ENCODE peak calls at places on chromosomes 4 and X, in five cellular contexts. One of them, this sample, is unnamed.

GRCh38 chrX:102846544-102847236 is 90.4 kb upstream of the RAB40AL start:
- DNase-seq in foreskin fibroblast: peak
- DNase-seq in endothelial cell: no peak
- DNase-seq in astrocyte of the spinal cord: peak
- DNase-seq in breast epithelium: no peak
- DNase-seq in this sample: no peak

GRCh38 chrX:98405376-98405775 is 1521.7 kb downstream of the RPA4 start:
- DNase-seq in foreskin fibroblast: no peak
- DNase-seq in endothelial cell: no peak
- DNase-seq in astrocyte of the spinal cord: no peak
- DNase-seq in breast epithelium: no peak
- DNase-seq in this sample: no peak

GRCh38 chr4:13528823-13529129 is 15.5 kb downstream of the NKX3-2 start:
- DNase-seq in foreskin fibroblast: no peak
- DNase-seq in endothelial cell: no peak
- DNase-seq in astrocyte of the spinal cord: no peak
- DNase-seq in breast epithelium: no peak
- DNase-seq in this sample: no peak

GRCh38 chr4:20844311-20844710 is 144.1 kb downstream of the PACRGL start:
- DNase-seq in foreskin fibroblast: no peak
- DNase-seq in endothelial cell: no peak
- DNase-seq in astrocyte of the spinal cord: no peak
- DNase-seq in breast epithelium: no peak
- DNase-seq in this sample: no peak

GRCh38 chrX:56764153-56764974 is 35.3 kb downstream of the NBDY start:
- DNase-seq in foreskin fibroblast: peak
- DNase-seq in endothelial cell: peak
- DNase-seq in astrocyte of the spinal cord: peak
- DNase-seq in breast epithelium: peak
- DNase-seq in this sample: peak

GRCh38 chrX:7330971-7331746 is 183.2 kb upstream of the PUDP start:
- DNase-seq in foreskin fibroblast: peak
- DNase-seq in endothelial cell: no peak
- DNase-seq in astrocyte of the spinal cord: peak
- DNase-seq in breast epithelium: no peak
- DNase-seq in this sample: no peak

GRCh38 chrX:1207496-1208025 is 4.9 kb downstream of the CRLF2 start:
- DNase-seq in foreskin fibroblast: no peak
- DNase-seq in endothelial cell: no peak
- DNase-seq in astrocyte of the spinal cord: no peak
- DNase-seq in breast epithelium: no peak
- DNase-seq in this sample: peak

GRCh38 chrX:117936162-117936561 is 180.4 kb downstream of the KLHL13 start:
- DNase-seq in foreskin fibroblast: peak
- DNase-seq in endothelial cell: no peak
- DNase-seq in astrocyte of the spinal cord: no peak
- DNase-seq in breast epithelium: no peak
- DNase-seq in this sample: no peak

GRCh38 chrX:132948648-132949260 is 9.7 kb downstream of the HS6ST2 start:
- DNase-seq in foreskin fibroblast: no peak
- DNase-seq in endothelial cell: peak
- DNase-seq in astrocyte of the spinal cord: no peak
- DNase-seq in breast epithelium: no peak
- DNase-seq in this sample: no peak
- TF ChIP-seq CTCF in foreskin fibroblast: no peak
- TF ChIP-seq CTCF in endothelial cell: peak
- TF ChIP-seq CTCF in astrocyte of the spinal cord: no peak
- TF ChIP-seq CTCF in breast epithelium: no peak
- TF ChIP-seq CTCF in this sample: no peak

GRCh38 chr4:41573458-41574129 is 35.6 kb downstream of the LIMCH1 start:
- DNase-seq in foreskin fibroblast: peak
- DNase-seq in endothelial cell: no peak
- DNase-seq in astrocyte of the spinal cord: no peak
- DNase-seq in breast epithelium: no peak
- DNase-seq in this sample: no peak

GRCh38 chr4:41579043-41579442 is 41.1 kb downstream of the LIMCH1 start:
- DNase-seq in foreskin fibroblast: no peak
- DNase-seq in endothelial cell: no peak
- DNase-seq in astrocyte of the spinal cord: no peak
- DNase-seq in breast epithelium: no peak
- DNase-seq in this sample: no peak

GRCh38 chr4:41572414-41572986 is 34.5 kb downstream of the LIMCH1 start:
- DNase-seq in foreskin fibroblast: peak
- DNase-seq in endothelial cell: no peak
- DNase-seq in astrocyte of the spinal cord: no peak
- DNase-seq in breast epithelium: no peak
- DNase-seq in this sample: no peak

GRCh38 chr4:41575207-41575606 is 37.2 kb downstream of the LIMCH1 start:
- DNase-seq in foreskin fibroblast: peak
- DNase-seq in endothelial cell: no peak
- DNase-seq in astrocyte of the spinal cord: no peak
- DNase-seq in breast epithelium: no peak
- DNase-seq in this sample: no peak

DNA sequence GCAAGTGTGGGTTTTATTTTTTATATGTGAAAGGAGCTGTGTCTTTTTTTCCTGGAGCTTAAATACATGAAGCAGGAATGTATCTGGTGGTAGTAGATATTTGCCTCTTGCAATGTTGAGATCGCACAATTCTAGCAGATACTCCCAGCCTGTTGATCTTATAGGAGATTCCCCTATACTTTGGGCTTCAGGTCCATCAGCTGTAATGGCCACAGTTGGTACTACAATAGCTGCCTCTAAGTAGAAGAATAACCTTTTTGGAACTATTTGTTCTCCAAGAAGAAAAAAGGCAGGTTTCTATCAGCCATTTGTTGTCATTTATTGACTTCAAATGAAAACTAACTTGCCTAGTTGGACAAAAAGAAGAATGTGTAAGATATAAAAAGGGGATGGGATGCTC is 37.7 kb downstream of the LIMCH1 start:
- DNase-seq in foreskin fibroblast: no peak
- DNase-seq in endothelial cell: no peak
- DNase-seq in astrocyte of the spinal cord: no peak
- DNase-seq in breast epithelium: no peak
- DNase-seq in this sample: no peak
- TF ChIP-seq CTCF in foreskin fibroblast: no peak
- TF ChIP-seq CTCF in endothelial cell: no peak
- TF ChIP-seq CTCF in astrocyte of the spinal cord: no peak
- TF ChIP-seq CTCF in breast epithelium: no peak
- TF ChIP-seq CTCF in this sample: no peak

GRCh38 chr4:44257461-44257860 is 191.1 kb downstream of the KCTD8 start:
- DNase-seq in foreskin fibroblast: no peak
- DNase-seq in endothelial cell: no peak
- DNase-seq in astrocyte of the spinal cord: no peak
- DNase-seq in breast epithelium: no peak
- DNase-seq in this sample: no peak

DNA sequence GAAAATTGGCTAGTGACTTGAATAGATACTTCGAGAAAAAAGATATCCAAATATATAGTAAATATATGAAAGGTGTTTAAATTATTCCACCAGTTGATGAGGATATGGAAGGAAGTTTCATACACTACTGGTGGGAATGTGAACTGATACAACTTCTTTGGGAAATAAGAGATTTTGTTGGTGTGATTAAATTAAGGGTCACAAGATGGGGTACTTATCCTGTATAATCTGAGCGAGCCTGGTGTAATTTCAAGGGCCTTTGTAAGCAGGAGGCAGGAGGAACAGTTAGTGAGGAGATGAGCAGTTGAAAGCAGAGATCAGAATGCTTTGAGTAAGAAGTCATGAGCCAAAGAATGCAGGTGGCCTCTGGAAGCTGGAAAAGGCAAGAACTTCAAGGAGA is 192.2 kb downstream of the KCTD8 start:
- DNase-seq in foreskin fibroblast: no peak
- DNase-seq in endothelial cell: no peak
- DNase-seq in astrocyte of the spinal cord: no peak
- DNase-seq in breast epithelium: no peak
- DNase-seq in this sample: no peak
- TF ChIP-seq CTCF in foreskin fibroblast: no peak
- TF ChIP-seq CTCF in endothelial cell: no peak
- TF ChIP-seq CTCF in astrocyte of the spinal cord: no peak
- TF ChIP-seq CTCF in breast epithelium: no peak
- TF ChIP-seq CTCF in this sample: no peak

GRCh38 chr4:38757945-38758344 is 24.8 kb downstream of the TLR10 start:
- DNase-seq in foreskin fibroblast: no peak
- DNase-seq in endothelial cell: no peak
- DNase-seq in astrocyte of the spinal cord: no peak
- DNase-seq in breast epithelium: no peak
- DNase-seq in this sample: no peak
- TF ChIP-seq CTCF in foreskin fibroblast: no peak
- TF ChIP-seq CTCF in endothelial cell: no peak
- TF ChIP-seq CTCF in astrocyte of the spinal cord: peak
- TF ChIP-seq CTCF in breast epithelium: no peak
- TF ChIP-seq CTCF in this sample: no peak

GRCh38 chr4:17163156-17163555 is 264.7 kb upstream of the LDB2 start:
- DNase-seq in foreskin fibroblast: no peak
- DNase-seq in endothelial cell: no peak
- DNase-seq in astrocyte of the spinal cord: no peak
- DNase-seq in breast epithelium: no peak
- DNase-seq in this sample: no peak
- TF ChIP-seq CTCF in foreskin fibroblast: no peak
- TF ChIP-seq CTCF in endothelial cell: no peak
- TF ChIP-seq CTCF in astrocyte of the spinal cord: no peak
- TF ChIP-seq CTCF in breast epithelium: no peak
- TF ChIP-seq CTCF in this sample: no peak

GRCh38 chrX:50206753-50207152 is 2.2 kb downstream of the CCNB3 start:
- DNase-seq in foreskin fibroblast: no peak
- DNase-seq in endothelial cell: no peak
- DNase-seq in astrocyte of the spinal cord: no peak
- DNase-seq in breast epithelium: no peak
- DNase-seq in this sample: no peak

DNA sequence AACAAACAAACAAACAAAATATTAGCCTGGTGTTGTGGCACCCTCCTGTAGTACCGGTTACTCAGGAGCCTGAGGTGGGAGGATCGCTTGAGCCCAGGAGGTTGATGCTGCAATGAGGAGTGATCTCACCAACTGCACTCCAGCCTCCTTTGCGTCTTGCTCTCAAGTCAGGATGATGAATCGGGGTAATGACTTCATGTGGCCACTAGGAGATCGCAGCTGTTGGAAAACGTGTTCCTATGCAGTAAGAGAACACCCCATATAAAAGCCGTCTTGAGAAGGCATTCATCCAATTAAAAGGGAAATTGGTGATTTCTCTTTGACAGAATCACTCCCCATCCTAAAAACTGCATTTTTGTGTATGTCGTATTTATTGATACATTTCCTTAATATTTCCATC is 6.9 kb downstream of the CCNB3 start:
- DNase-seq in foreskin fibroblast: no peak
- DNase-seq in endothelial cell: peak
- DNase-seq in astrocyte of the spinal cord: no peak
- DNase-seq in breast epithelium: no peak
- DNase-seq in this sample: no peak
- TF ChIP-seq CTCF in foreskin fibroblast: peak
- TF ChIP-seq CTCF in endothelial cell: peak
- TF ChIP-seq CTCF in astrocyte of the spinal cord: peak
- TF ChIP-seq CTCF in breast epithelium: no peak
- TF ChIP-seq CTCF in this sample: no peak

GRCh38 chr4:109574443-109574850 is 14.4 kb downstream of the MCUB start:
- DNase-seq in foreskin fibroblast: peak
- DNase-seq in endothelial cell: no peak
- DNase-seq in astrocyte of the spinal cord: no peak
- DNase-seq in breast epithelium: no peak
- DNase-seq in this sample: no peak
- TF ChIP-seq CTCF in foreskin fibroblast: no peak
- TF ChIP-seq CTCF in endothelial cell: no peak
- TF ChIP-seq CTCF in astrocyte of the spinal cord: no peak
- TF ChIP-seq CTCF in breast epithelium: no peak
- TF ChIP-seq CTCF in this sample: no peak

GRCh38 chr4:159227984-159228383 is 125.1 kb downstream of the RAPGEF2 start:
- DNase-seq in foreskin fibroblast: peak
- DNase-seq in endothelial cell: peak
- DNase-seq in astrocyte of the spinal cord: peak
- DNase-seq in breast epithelium: peak
- DNase-seq in this sample: peak
- TF ChIP-seq CTCF in foreskin fibroblast: no peak
- TF ChIP-seq CTCF in endothelial cell: no peak
- TF ChIP-seq CTCF in astrocyte of the spinal cord: no peak
- TF ChIP-seq CTCF in breast epithelium: no peak
- TF ChIP-seq CTCF in this sample: no peak

GRCh38 chr4:122003335-122003734 is 51.5 kb upstream of the TRPC3 start:
- DNase-seq in foreskin fibroblast: peak
- DNase-seq in endothelial cell: peak
- DNase-seq in astrocyte of the spinal cord: no peak
- DNase-seq in breast epithelium: no peak
- DNase-seq in this sample: no peak
- TF ChIP-seq CTCF in foreskin fibroblast: peak
- TF ChIP-seq CTCF in endothelial cell: peak
- TF ChIP-seq CTCF in astrocyte of the spinal cord: peak
- TF ChIP-seq CTCF in breast epithelium: no peak
- TF ChIP-seq CTCF in this sample: no peak

GRCh38 chrX:11109968-11110367 is 1.2 kb upstream of the HCCS start:
- DNase-seq in foreskin fibroblast: no peak
- DNase-seq in endothelial cell: no peak
- DNase-seq in astrocyte of the spinal cord: no peak
- DNase-seq in breast epithelium: no peak
- DNase-seq in this sample: no peak

GRCh38 chrX:11108253-11108941 is 2.7 kb upstream of the HCCS start:
- DNase-seq in foreskin fibroblast: no peak
- DNase-seq in endothelial cell: no peak
- DNase-seq in astrocyte of the spinal cord: no peak
- DNase-seq in breast epithelium: no peak
- DNase-seq in this sample: no peak

GRCh38 chrX:11113731-11114130 is 2.6 kb downstream of the HCCS start:
- DNase-seq in foreskin fibroblast: peak
- DNase-seq in endothelial cell: no peak
- DNase-seq in astrocyte of the spinal cord: peak
- DNase-seq in breast epithelium: no peak
- DNase-seq in this sample: no peak

GRCh38 chrX:11111947-11112346 is 815 bp downstream of the HCCS start:
- DNase-seq in foreskin fibroblast: no peak
- DNase-seq in endothelial cell: no peak
- DNase-seq in astrocyte of the spinal cord: no peak
- DNase-seq in breast epithelium: no peak
- DNase-seq in this sample: no peak

GRCh38 chrX:11111038-11111851 is at the start of gene HCCS:
- DNase-seq in foreskin fibroblast: peak
- DNase-seq in endothelial cell: peak
- DNase-seq in astrocyte of the spinal cord: peak
- DNase-seq in breast epithelium: peak
- DNase-seq in this sample: peak
- TF ChIP-seq CTCF in foreskin fibroblast: no peak
- TF ChIP-seq CTCF in endothelial cell: no peak
- TF ChIP-seq CTCF in astrocyte of the spinal cord: no peak
- TF ChIP-seq CTCF in breast epithelium: no peak
- TF ChIP-seq CTCF in this sample: no peak

This sample was measured in lower leg skin.